ENCODE peak calls at places on chromosomes 7 and 10, in ten cellular contexts. One of them, this sample, is unnamed.

GRCh38 chr10:44925224-44925623 is 14.1 kb downstream of the TMEM72 start:
- DNase-seq in iPS-NIHi11: peak
- DNase-seq in IMR-90: peak
- DNase-seq in CD4-positive, CD25-positive, alpha-beta regulatory T cell: no peak
- DNase-seq in SJSA1: peak
- DNase-seq in neural crest cell: peak
- DNase-seq in Daoy: peak
- DNase-seq in fibroblast of lung: peak
- DNase-seq in T-helper 9 cell: no peak
- DNase-seq in activated gamma-delta T cell treated with Interleukin-2 at 50 U/mL for 16 hours: no peak
- DNase-seq in this sample: peak

GRCh38 chr7:106652909-106653308 is 8.0 kb downstream of the CCDC71L start:
- DNase-seq in iPS-NIHi11: no peak
- DNase-seq in IMR-90: no peak
- DNase-seq in CD4-positive, CD25-positive, alpha-beta regulatory T cell: no peak
- DNase-seq in SJSA1: no peak
- DNase-seq in neural crest cell: no peak
- DNase-seq in Daoy: no peak
- DNase-seq in fibroblast of lung: no peak
- DNase-seq in T-helper 9 cell: no peak
- DNase-seq in activated gamma-delta T cell treated with Interleukin-2 at 50 U/mL for 16 hours: no peak
- DNase-seq in this sample: no peak

GRCh38 chr10:91284486-91285090 is 64.1 kb downstream of the PCGF5 start:
- DNase-seq in iPS-NIHi11: no peak
- DNase-seq in IMR-90: peak
- DNase-seq in CD4-positive, CD25-positive, alpha-beta regulatory T cell: no peak
- DNase-seq in SJSA1: no peak
- DNase-seq in neural crest cell: no peak
- DNase-seq in Daoy: no peak
- DNase-seq in fibroblast of lung: no peak
- DNase-seq in T-helper 9 cell: no peak
- DNase-seq in activated gamma-delta T cell treated with Interleukin-2 at 50 U/mL for 16 hours: no peak
- DNase-seq in this sample: no peak

GRCh38 chr7:53743697-53744096 is 708.3 kb downstream of the POM121L12 start:
- DNase-seq in iPS-NIHi11: no peak
- DNase-seq in IMR-90: no peak
- DNase-seq in CD4-positive, CD25-positive, alpha-beta regulatory T cell: no peak
- DNase-seq in SJSA1: no peak
- DNase-seq in neural crest cell: no peak
- DNase-seq in Daoy: no peak
- DNase-seq in fibroblast of lung: no peak
- DNase-seq in T-helper 9 cell: no peak
- DNase-seq in activated gamma-delta T cell treated with Interleukin-2 at 50 U/mL for 16 hours: no peak
- DNase-seq in this sample: no peak

GRCh38 chr7:7051221-7051877 is 131.0 kb upstream of the C1GALT1 start:
- DNase-seq in iPS-NIHi11: no peak
- DNase-seq in IMR-90: no peak
- DNase-seq in CD4-positive, CD25-positive, alpha-beta regulatory T cell: no peak
- DNase-seq in SJSA1: no peak
- DNase-seq in neural crest cell: no peak
- DNase-seq in Daoy: peak
- DNase-seq in fibroblast of lung: no peak
- DNase-seq in T-helper 9 cell: no peak
- DNase-seq in activated gamma-delta T cell treated with Interleukin-2 at 50 U/mL for 16 hours: no peak
- DNase-seq in this sample: no peak

GRCh38 chr7:137269240-137269639 is 74.3 kb downstream of the PTN start:
- DNase-seq in iPS-NIHi11: no peak
- DNase-seq in IMR-90: no peak
- DNase-seq in CD4-positive, CD25-positive, alpha-beta regulatory T cell: no peak
- DNase-seq in SJSA1: no peak
- DNase-seq in neural crest cell: no peak
- DNase-seq in Daoy: no peak
- DNase-seq in fibroblast of lung: no peak
- DNase-seq in T-helper 9 cell: no peak
- DNase-seq in activated gamma-delta T cell treated with Interleukin-2 at 50 U/mL for 16 hours: no peak
- DNase-seq in this sample: no peak

GRCh38 chr10:44949915-44950314 is 9.7 kb upstream of the RASSF4 start:
- DNase-seq in iPS-NIHi11: no peak
- DNase-seq in IMR-90: no peak
- DNase-seq in CD4-positive, CD25-positive, alpha-beta regulatory T cell: no peak
- DNase-seq in SJSA1: peak
- DNase-seq in neural crest cell: no peak
- DNase-seq in Daoy: no peak
- DNase-seq in fibroblast of lung: no peak
- DNase-seq in T-helper 9 cell: no peak
- DNase-seq in activated gamma-delta T cell treated with Interleukin-2 at 50 U/mL for 16 hours: no peak
- DNase-seq in this sample: no peak

GRCh38 chr7:37416739-37417474 is 31.8 kb downstream of the ELMO1 start:
- DNase-seq in iPS-NIHi11: no peak
- DNase-seq in IMR-90: no peak
- DNase-seq in CD4-positive, CD25-positive, alpha-beta regulatory T cell: no peak
- DNase-seq in SJSA1: no peak
- DNase-seq in neural crest cell: no peak
- DNase-seq in Daoy: no peak
- DNase-seq in fibroblast of lung: no peak
- DNase-seq in T-helper 9 cell: no peak
- DNase-seq in activated gamma-delta T cell treated with Interleukin-2 at 50 U/mL for 16 hours: no peak
- DNase-seq in this sample: no peak

GRCh38 chr10:11573497-11573896 is 38.0 kb downstream of the USP6NL start:
- DNase-seq in iPS-NIHi11: no peak
- DNase-seq in IMR-90: peak
- DNase-seq in CD4-positive, CD25-positive, alpha-beta regulatory T cell: no peak
- DNase-seq in SJSA1: no peak
- DNase-seq in neural crest cell: no peak
- DNase-seq in Daoy: no peak
- DNase-seq in fibroblast of lung: peak
- DNase-seq in T-helper 9 cell: no peak
- DNase-seq in activated gamma-delta T cell treated with Interleukin-2 at 50 U/mL for 16 hours: no peak
- DNase-seq in this sample: no peak

GRCh38 chr7:47534322-47535032 is 47.4 kb downstream of the TNS3 start:
- DNase-seq in iPS-NIHi11: peak
- DNase-seq in IMR-90: no peak
- DNase-seq in CD4-positive, CD25-positive, alpha-beta regulatory T cell: no peak
- DNase-seq in SJSA1: no peak
- DNase-seq in neural crest cell: no peak
- DNase-seq in Daoy: peak
- DNase-seq in fibroblast of lung: peak
- DNase-seq in T-helper 9 cell: no peak
- DNase-seq in activated gamma-delta T cell treated with Interleukin-2 at 50 U/mL for 16 hours: no peak
- DNase-seq in this sample: no peak

GRCh38 chr7:28865494-28866257 is 92.5 kb downstream of the TRIL start:
- DNase-seq in iPS-NIHi11: no peak
- DNase-seq in IMR-90: peak
- DNase-seq in CD4-positive, CD25-positive, alpha-beta regulatory T cell: no peak
- DNase-seq in SJSA1: no peak
- DNase-seq in neural crest cell: no peak
- DNase-seq in Daoy: no peak
- DNase-seq in fibroblast of lung: peak
- DNase-seq in T-helper 9 cell: no peak
- DNase-seq in activated gamma-delta T cell treated with Interleukin-2 at 50 U/mL for 16 hours: no peak
- DNase-seq in this sample: no peak

GRCh38 chr7:125661677-125662076 is 732.1 kb upstream of the POT1 start:
- DNase-seq in iPS-NIHi11: no peak
- DNase-seq in IMR-90: no peak
- DNase-seq in CD4-positive, CD25-positive, alpha-beta regulatory T cell: no peak
- DNase-seq in SJSA1: no peak
- DNase-seq in neural crest cell: no peak
- DNase-seq in Daoy: no peak
- DNase-seq in fibroblast of lung: no peak
- DNase-seq in T-helper 9 cell: no peak
- DNase-seq in activated gamma-delta T cell treated with Interleukin-2 at 50 U/mL for 16 hours: no peak
- DNase-seq in this sample: peak

GRCh38 chr10:59944339-59944935 is 38.1 kb upstream of the CCDC6 start:
- DNase-seq in iPS-NIHi11: no peak
- DNase-seq in IMR-90: no peak
- DNase-seq in CD4-positive, CD25-positive, alpha-beta regulatory T cell: no peak
- DNase-seq in SJSA1: no peak
- DNase-seq in neural crest cell: no peak
- DNase-seq in Daoy: no peak
- DNase-seq in fibroblast of lung: no peak
- DNase-seq in T-helper 9 cell: no peak
- DNase-seq in activated gamma-delta T cell treated with Interleukin-2 at 50 U/mL for 16 hours: no peak
- DNase-seq in this sample: no peak

GRCh38 chr7:50771120-50772002 is 11.3 kb downstream of the GRB10 start:
- DNase-seq in iPS-NIHi11: no peak
- DNase-seq in IMR-90: no peak
- DNase-seq in CD4-positive, CD25-positive, alpha-beta regulatory T cell: no peak
- DNase-seq in SJSA1: no peak
- DNase-seq in neural crest cell: no peak
- DNase-seq in Daoy: no peak
- DNase-seq in fibroblast of lung: no peak
- DNase-seq in T-helper 9 cell: no peak
- DNase-seq in activated gamma-delta T cell treated with Interleukin-2 at 50 U/mL for 16 hours: no peak
- DNase-seq in this sample: no peak

GRCh38 chr7:117014673-117015133 is 61.4 kb downstream of the ST7 start:
- DNase-seq in iPS-NIHi11: peak
- DNase-seq in IMR-90: peak
- DNase-seq in CD4-positive, CD25-positive, alpha-beta regulatory T cell: peak
- DNase-seq in SJSA1: no peak
- DNase-seq in neural crest cell: no peak
- DNase-seq in Daoy: peak
- DNase-seq in fibroblast of lung: peak
- DNase-seq in T-helper 9 cell: no peak
- DNase-seq in activated gamma-delta T cell treated with Interleukin-2 at 50 U/mL for 16 hours: no peak
- DNase-seq in this sample: peak